ENCODE peak calls at places on chromosomes 4 and X, in eight cellular contexts. W is gastrocnemius medialis, J is hepatocyte, P is MM.1S, M is left lung, Q is cardiac muscle cell, V is kidney, R is K562. Y is an unnamed sample.
A peak's percentile ranks its signal among the peaks of the same experiment; 100 is the strongest.

GRCh38 chr4:89486042-89486441 is 178.4 kb upstream of the GPRIN3 start:
- DNase-seq in P (peak; percentile 16), J (peak; percentile 43), R (no peak), Q (peak; percentile 14), V (no peak), M (no peak), W (no peak), Y (no peak)

GRCh38 chrX:69268637-69269036 is 103.4 kb upstream of the PJA1 start:
- DNase-seq in P (no peak), R (no peak), W (no peak), M (no peak), Q (no peak), J (no peak), V (no peak), Y (no peak)

GRCh38 chrX:150364347-150365050 is 1.4 kb downstream of the MAMLD1 start:
- DNase-seq in J (peak; percentile 26), V (peak; percentile 77), Q (peak; percentile 33), R (no peak), M (no peak), W (no peak), P (no peak), Y (no peak)

GRCh38 chr4:159549092-159549491 is 446.2 kb downstream of the RAPGEF2 start:
- DNase-seq in V (no peak), W (no peak), Q (no peak), J (no peak), P (no peak), R (no peak), M (no peak), Y (no peak)

GRCh38 chrX:45621356-45622041 is 420.8 kb upstream of the DIPK2B start:
- DNase-seq in J (no peak), P (no peak), W (no peak), Q (no peak), M (no peak), R (no peak), V (no peak), Y (no peak)

GRCh38 chr4:7842384-7843279 is 97.0 kb downstream of the AFAP1 start:
- DNase-seq in W (peak; percentile 35), V (peak; percentile 86), M (peak; percentile 53), R (no peak), J (peak; percentile 65), Q (no peak), P (no peak), Y (peak; percentile 95)

GRCh38 chrX:100643943-100644587 is at the start of gene SRPX2:
- DNase-seq in W (peak; percentile 18), R (no peak), P (no peak), V (no peak), M (peak; percentile 39), J (peak; percentile 74), Q (no peak), Y (no peak)

GRCh38 chr4:142741995-142742394 is 104.1 kb downstream of the INPP4B start:
- DNase-seq in M (no peak), J (no peak), Q (no peak), R (no peak), V (no peak), W (no peak), P (no peak), Y (no peak)

GRCh38 chr4:28391877-28392276 is 1531.2 kb downstream of the STIM2 start:
- DNase-seq in J (no peak), W (no peak), R (no peak), P (no peak), Q (no peak), V (no peak), M (no peak), Y (no peak)

GRCh38 chr4:149574973-149575372 is 240.7 kb downstream of the IQCM start:
- DNase-seq in J (no peak), P (peak; percentile 14), Q (no peak), V (no peak), R (no peak), M (no peak), W (no peak), Y (no peak)

GRCh38 chr4:148112231-148112982 is 329.8 kb downstream of the NR3C2 start:
- DNase-seq in M (no peak), P (no peak), V (no peak), R (no peak), Q (no peak), W (no peak), J (peak; percentile 13), Y (no peak)

GRCh38 chrX:63506320-63506719 is 155.2 kb upstream of the SPIN4 start:
- DNase-seq in M (no peak), Q (peak; percentile 28), P (peak; percentile 50), V (no peak), J (peak; percentile 26), W (no peak), R (peak; percentile 4), Y (no peak)

GRCh38 chr4:6343950-6344408 is 74.3 kb downstream of the WFS1 start:
- DNase-seq in M (no peak), P (peak; percentile 42), Q (no peak), R (peak; percentile 34), W (no peak), J (peak; percentile 52), V (peak; percentile 74), Y (no peak)

GRCh38 chr4:37528161-37528560 is 158.0 kb downstream of the RELL1 start:
- DNase-seq in J (peak; percentile 58), M (no peak), P (no peak), Q (no peak), W (no peak), R (no peak), V (no peak), Y (no peak)

GRCh38 chrX:108235990-108236389 is 144.4 kb downstream of the ATG4A start:
- DNase-seq in J (no peak), P (no peak), W (no peak), Q (no peak), V (no peak), R (no peak), M (no peak), Y (no peak)

GRCh38 chrX:84187501-84188319 is at the start of gene RPS6KA6:
- DNase-seq in J (peak; percentile 41), P (peak; percentile 34), R (no peak), M (peak; percentile 27), W (no peak), Q (peak; percentile 40), V (peak; percentile 74), Y (no peak)

GRCh38 chr4:48315728-48316630 is 25.4 kb upstream of the SLAIN2 start:
- DNase-seq in V (no peak), P (peak; percentile 44), R (peak; percentile 49), M (no peak), W (no peak), J (peak; percentile 55), Q (peak; percentile 44), Y (no peak)

GRCh38 chr4:14178421-14178820 is 550.9 kb upstream of the BOD1L1 start:
- DNase-seq in J (peak; percentile 10), P (peak; percentile 79), V (no peak), R (no peak), M (no peak), Q (no peak), W (no peak), Y (no peak)

GRCh38 chr4:14180166-14180565 is 552.6 kb upstream of the BOD1L1 start:
- DNase-seq in W (no peak), R (no peak), P (no peak), M (no peak), Q (no peak), V (no peak), J (no peak), Y (no peak)

GRCh38 chr4:14180983-14181601 is 553.6 kb upstream of the BOD1L1 start:
- DNase-seq in W (no peak), M (no peak), V (no peak), J (peak; percentile 20), Q (no peak), R (no peak), P (no peak), Y (no peak)

GRCh38 chr4:14177987-14178386 is 550.5 kb upstream of the BOD1L1 start:
- DNase-seq in M (no peak), V (no peak), Q (no peak), P (peak; percentile 88), J (no peak), W (no peak), R (no peak), Y (no peak)

GRCh38 chr4:14176613-14177012 is 549.1 kb upstream of the BOD1L1 start:
- DNase-seq in Q (no peak), M (no peak), V (no peak), R (no peak), W (no peak), P (no peak), J (no peak), Y (no peak)
- H3K4me1 ChIP-seq in Q (peaks cover 4% of the 10 kb centered on the region), M (peaks cover 8% of the 10 kb centered on the region), V (peaks cover 12% of the 10 kb centered on the region), R (no peaks in the 10 kb centered on the region), W (no peaks in the 10 kb centered on the region), P (peaks cover 38% of the 10 kb centered on the region), J (peaks cover 21% of the 10 kb centered on the region), Y (no peaks in the 10 kb centered on the region)

GRCh38 chrX:115264009-115264408 is 25.5 kb upstream of the LUZP4 start:
- DNase-seq in W (no peak), P (no peak), V (no peak), R (no peak), M (no peak), J (no peak), Q (no peak), Y (no peak)

GRCh38 chrX:115266300-115266699 is 23.2 kb upstream of the LUZP4 start:
- DNase-seq in W (no peak), Q (no peak), V (no peak), R (no peak), J (no peak), M (no peak), P (no peak), Y (no peak)

GRCh38 chrX:115268421-115268820 is 21.1 kb upstream of the LUZP4 start:
- DNase-seq in V (no peak), J (peak; percentile 27), P (no peak), Q (peak; percentile 21), W (no peak), R (peak; percentile 4), M (no peak), Y (no peak)
- TF ChIP-seq CTCF in V (no peak), J (peak; percentile 37), P (peak; percentile 28), Q (peak; percentile 15), W (no peak), R (peak; percentile 14), M (peak; percentile 11), Y (no peak)

DNA sequence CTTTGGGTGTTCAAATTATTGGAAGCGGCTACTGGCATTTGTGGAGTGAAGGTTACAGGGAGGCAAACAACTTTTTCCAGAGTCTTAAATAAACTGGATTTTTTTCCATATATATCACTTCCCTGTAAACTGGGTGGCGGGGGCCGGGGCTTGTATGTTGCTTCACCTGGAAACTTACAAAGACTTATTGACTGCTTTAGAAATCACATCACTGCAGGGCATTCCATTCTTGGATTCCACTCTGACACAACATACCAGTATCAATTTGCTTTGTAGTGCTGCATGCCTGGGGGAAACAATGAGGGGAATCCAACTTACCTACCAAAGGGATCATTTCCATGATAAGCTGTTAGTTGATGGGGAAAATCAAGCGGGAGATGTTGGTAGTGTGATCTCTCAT is 21.7 kb upstream of the FAM156A start:
- DNase-seq in M (no peak), Q (no peak), R (no peak), P (no peak), V (no peak), J (no peak), W (no peak), Y (no peak)
- H3K4me1 ChIP-seq in M (no peaks in the 10 kb centered on the region), Q (no peaks in the 10 kb centered on the region), R (no peaks in the 10 kb centered on the region), P (no peaks in the 10 kb centered on the region), V (no peaks in the 10 kb centered on the region), J (no peaks in the 10 kb centered on the region), W (peaks cover 7% of the 10 kb centered on the region), Y (peaks cover 15% of the 10 kb centered on the region)

GRCh38 chr4:13430834-13431568 is 53.1 kb downstream of the RAB28 start:
- DNase-seq in P (no peak), M (no peak), J (no peak), R (no peak), Q (no peak), W (no peak), V (no peak), Y (no peak)
- TF ChIP-seq CTCF in P (peak; percentile 50), M (peak; percentile 14), J (peak; percentile 7), R (peak; percentile 80), Q (peak; percentile 18), W (no peak), V (no peak), Y (no peak)

Y was measured in esophagus muscularis mucosa.